ENCODE peak calls at places on chromosomes 5 and 9, in six cellular contexts. K, X, F, N, E and D are unnamed samples.

GRCh38 chr5:77301447-77301878 is 91.0 kb downstream of the PDE8B start:
- DNase-seq in K (peak), X (no peak), F (no peak), N (no peak), E (peak), D (no peak)

GRCh38 chr5:135102716-135103696 is 69.0 kb upstream of the PITX1 start:
- DNase-seq in K (no peak), X (no peak), F (no peak), N (no peak), E (no peak), D (no peak)

GRCh38 chr9:20041717-20042116 is 252.9 kb upstream of the SLC24A2 start:
- DNase-seq in K (no peak), X (no peak), F (no peak), N (no peak), E (no peak), D (no peak)

GRCh38 chr9:69532359-69532758 is 139.8 kb downstream of the APBA1 start:
- DNase-seq in K (no peak), X (no peak), F (no peak), N (no peak), E (no peak), D (peak)

GRCh38 chr5:66814146-66814991 is 218.2 kb downstream of the MAST4 start:
- DNase-seq in K (peak), X (peak), F (peak), N (peak), E (peak), D (peak)

GRCh38 chr9:93893899-93894690 is 61.1 kb downstream of the BARX1 start:
- DNase-seq in K (no peak), X (no peak), F (no peak), N (no peak), E (no peak), D (no peak)

GRCh38 chr9:129458155-129458661 is 162.7 kb downstream of the C9orf50 start:
- DNase-seq in K (no peak), X (no peak), F (peak), N (no peak), E (peak), D (no peak)

GRCh38 chr5:83199126-83199525 is 121.8 kb downstream of the XRCC4 start:
- DNase-seq in K (no peak), X (no peak), F (no peak), N (no peak), E (no peak), D (no peak)

GRCh38 chr5:82886911-82887310 is 190.3 kb downstream of the TMEM167A start:
- DNase-seq in K (peak), X (no peak), F (no peak), N (no peak), E (peak), D (no peak)

GRCh38 chr5:138241688-138242547 is 28.8 kb upstream of the CDC23 start:
- DNase-seq in K (no peak), X (no peak), F (peak), N (no peak), E (peak), D (peak)

GRCh38 chr5:138245717-138246116 is 28.7 kb downstream of the GFRA3 start:
- DNase-seq in K (no peak), X (no peak), F (peak), N (no peak), E (no peak), D (peak)

GRCh38 chr5:138243794-138244193 is 30.6 kb downstream of the GFRA3 start:
- DNase-seq in K (no peak), X (no peak), F (no peak), N (no peak), E (peak), D (no peak)

GRCh38 chr5:138238034-138238433 is 24.9 kb upstream of the CDC23 start:
- DNase-seq in K (no peak), X (no peak), F (no peak), N (no peak), E (no peak), D (no peak)

DNA sequence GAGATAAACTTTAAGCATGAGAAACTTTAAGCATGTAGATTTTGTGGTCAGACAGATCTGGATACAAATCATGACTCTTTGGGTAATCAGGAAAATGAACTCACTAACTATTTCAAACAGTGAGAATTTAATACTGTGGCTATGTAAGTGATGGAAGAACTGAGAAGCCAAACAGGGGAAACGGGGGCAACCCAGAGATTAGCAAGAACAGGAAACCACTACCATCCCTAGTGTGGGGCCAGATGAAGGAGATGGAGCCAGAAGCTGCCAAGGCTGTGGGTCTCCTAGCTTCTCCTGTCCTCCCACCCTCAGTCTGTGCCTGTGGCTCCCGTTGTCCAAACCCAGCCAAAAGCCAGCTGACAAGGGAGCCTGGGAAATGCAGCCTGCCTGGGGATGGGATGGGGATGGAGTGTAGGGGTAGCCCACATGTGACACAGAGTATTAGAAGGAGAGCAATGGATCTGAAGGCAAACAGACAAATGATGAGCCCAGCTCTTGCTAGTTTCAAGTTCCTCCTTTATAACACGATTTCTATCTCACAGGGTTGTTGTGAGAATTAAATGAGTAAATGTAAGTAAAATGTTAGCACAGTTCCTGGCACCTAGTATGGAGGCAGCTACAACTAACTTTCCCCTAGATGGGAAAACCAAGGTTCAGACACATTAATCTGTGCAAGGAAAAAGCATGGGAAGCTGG is 27.7 kb upstream of the CDC23 start:
- DNase-seq in K (no peak), X (no peak), F (no peak), N (no peak), E (no peak), D (no peak)
- H3K4me3 ChIP-seq in K (no peak), X (no peak), F (peak), N (no peak), E (no peak), D (no peak)

DNA sequence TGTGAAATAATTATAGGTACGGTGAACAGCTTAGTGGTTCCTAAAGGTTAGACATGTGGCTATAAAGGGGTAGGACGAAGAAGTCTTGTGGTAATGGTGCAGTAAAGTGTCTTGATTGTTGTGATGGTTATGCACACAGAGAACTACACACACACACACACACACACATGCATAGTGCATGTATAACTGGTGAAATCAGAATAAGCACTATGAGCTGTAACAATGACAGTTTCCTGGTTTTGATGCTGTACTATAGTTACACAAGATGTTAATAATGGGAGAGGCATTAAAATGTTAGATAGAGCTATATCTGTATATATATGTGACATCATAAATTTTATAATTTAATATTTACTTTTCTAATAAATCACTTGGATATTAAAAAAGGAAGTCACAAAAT is 350.3 kb upstream of the DAB2 start:
- DNase-seq in K (peak), X (no peak), F (no peak), N (no peak), E (peak), D (no peak)
- TF ChIP-seq EZH2phosphoT487 in K (no peak), X (no peak), F (no peak), N (no peak), E (no peak), D (no peak)

GRCh38 chr5:127013407-127013806 is 17.0 kb downstream of the MARCHF3 start:
- DNase-seq in K (no peak), X (no peak), F (no peak), N (no peak), E (peak), D (no peak)
- H3K4me3 ChIP-seq in K (no peak), X (no peak), F (no peak), N (no peak), E (no peak), D (no peak)

DNA sequence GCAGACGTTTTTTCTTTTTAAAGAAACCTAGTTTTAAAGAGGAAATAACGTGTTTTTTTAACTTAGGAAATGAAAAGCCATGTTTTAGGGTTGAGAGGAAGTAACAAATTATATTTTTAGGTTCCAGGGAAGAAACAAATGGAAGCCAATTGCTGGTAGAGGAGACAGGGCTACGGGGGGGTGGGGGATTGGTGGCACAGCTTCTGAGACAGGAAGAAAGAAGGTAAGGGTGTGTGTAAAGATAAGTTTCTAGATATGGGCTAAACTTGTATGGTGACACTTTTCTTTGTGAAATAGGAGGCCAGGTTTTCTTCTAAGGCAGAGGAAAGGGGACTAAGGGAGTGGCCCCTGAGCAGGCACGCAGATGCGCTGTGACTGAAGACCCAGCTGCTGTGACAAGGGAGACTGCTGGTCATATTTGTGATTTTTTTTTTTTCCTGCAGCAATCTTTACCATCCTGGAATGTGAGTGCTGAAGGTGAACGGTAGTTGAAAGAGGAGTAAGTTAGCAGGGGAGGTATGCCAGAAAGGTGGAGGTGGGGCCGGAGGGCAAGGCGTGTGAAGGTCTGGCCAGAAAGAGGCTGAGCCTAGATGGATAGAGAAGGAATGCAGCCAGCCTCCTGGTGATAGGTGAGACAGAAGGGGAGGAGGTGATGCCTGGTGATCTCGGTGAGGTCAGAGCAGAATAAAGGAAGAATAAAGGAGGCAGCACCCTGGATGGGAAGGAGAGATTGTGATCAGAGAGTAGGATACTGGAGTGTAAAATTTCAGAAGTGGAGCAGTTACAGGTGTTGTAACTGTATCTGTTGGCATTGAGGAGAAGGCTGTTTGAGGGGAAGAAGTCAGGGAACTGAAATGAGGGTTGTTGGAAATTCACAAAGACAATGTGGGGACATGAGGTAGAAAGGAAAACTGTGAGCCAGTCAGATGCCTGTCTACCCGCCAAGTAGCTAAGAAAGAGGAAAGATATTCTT is 1.7 kb downstream of the GNG10 start:
- DNase-seq in K (no peak), X (no peak), F (peak), N (no peak), E (no peak), D (peak)
- TF ChIP-seq EZH2phosphoT487 in K (no peak), X (no peak), F (no peak), N (no peak), E (no peak), D (no peak)

GRCh38 chr5:36300927-36301540 is 668 bp downstream of the RANBP3L start:
- DNase-seq in K (peak), X (no peak), F (no peak), N (no peak), E (peak), D (no peak)
- H3K4me3 ChIP-seq in K (no peak), X (no peak), F (no peak), N (no peak), E (peak), D (no peak)

DNA sequence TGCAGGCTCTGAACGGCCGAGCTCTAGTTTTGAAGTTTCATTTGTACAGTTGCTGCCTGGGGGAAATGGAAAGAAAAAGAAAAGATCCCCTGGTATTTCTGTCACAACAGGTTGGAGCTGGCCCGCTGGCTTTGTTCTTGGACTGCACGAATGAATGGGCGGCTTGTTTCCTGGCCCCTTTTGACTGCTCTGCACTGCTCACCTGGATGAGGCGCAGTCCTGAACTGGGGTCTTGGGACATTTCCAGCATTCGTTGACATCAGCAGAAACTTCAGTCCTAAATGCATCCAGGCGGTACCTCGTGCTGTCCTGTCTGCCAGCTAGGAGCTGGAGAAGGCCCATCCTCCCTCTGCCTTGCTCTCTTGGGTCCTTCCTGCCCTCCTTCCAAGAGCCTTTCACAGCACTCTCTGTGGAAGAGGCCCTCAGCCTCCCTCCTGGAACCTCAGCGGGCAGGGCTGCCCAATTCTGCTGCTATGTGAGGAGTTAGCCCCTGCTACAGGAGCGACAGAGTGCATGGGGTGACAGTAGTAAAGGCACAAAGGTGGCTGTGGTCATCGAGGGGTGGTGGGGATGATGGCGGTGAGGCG is 189.2 kb downstream of the FSTL4 start:
- DNase-seq in K (no peak), X (no peak), F (no peak), N (no peak), E (no peak), D (peak)
- TF ChIP-seq EZH2phosphoT487 in K (no peak), X (no peak), F (no peak), N (no peak), E (no peak), D (no peak)